ENCODE peak calls at places on chromosome 3, in nine cellular contexts. U is heart right ventricle, A is SK-N-SH, D is uterus, L is suprapubic skin, E is brain microvascular endothelial cell, Y is stomach, C is tibial artery, H is GM23338. M is an unnamed sample.

GRCh38 chr3:67648701-67649100 is 5.7 kb downstream of the SUCLG2 start:
- DNase-seq in C (no peak), Y (peak; percentile 36), L (no peak), D (no peak), E (peak; percentile 35), A (no peak), H (no peak), U (no peak), M (no peak)

GRCh38 chr3:14397531-14397930 is 4.9 kb upstream of the SLC6A6 start:
- DNase-seq in U (no peak), H (no peak), C (peak; percentile 39), E (no peak), L (no peak), Y (no peak), D (no peak), A (no peak), M (no peak)

GRCh38 chr3:107689355-107689754 is 166.6 kb downstream of the BBX start:
- DNase-seq in D (no peak), A (no peak), U (no peak), L (no peak), E (no peak), H (no peak), C (no peak), Y (no peak), M (no peak)

GRCh38 chr3:156274791-156275190 is 154.4 kb downstream of the KCNAB1 start:
- DNase-seq in Y (no peak), A (no peak), U (no peak), D (no peak), C (no peak), E (no peak), H (no peak), L (no peak), M (no peak)

GRCh38 chr3:163555918-163556317 is 1522.4 kb downstream of the SI start:
- DNase-seq in E (no peak), D (no peak), H (no peak), Y (no peak), C (no peak), A (no peak), L (no peak), U (no peak), M (no peak)

GRCh38 chr3:162166543-162166942 is 669.9 kb downstream of the OTOL1 start:
- DNase-seq in H (no peak), A (no peak), E (no peak), L (no peak), D (no peak), C (no peak), U (no peak), Y (no peak), M (no peak)

GRCh38 chr3:129888739-129889138 is 4.8 kb downstream of the TMCC1 start:
- DNase-seq in H (no peak), C (no peak), E (peak; percentile 93), U (no peak), Y (no peak), A (no peak), L (no peak), D (no peak), M (no peak)

GRCh38 chr3:123768480-123769359 is 115.4 kb downstream of the MYLK start:
- DNase-seq in H (no peak), C (no peak), L (no peak), D (no peak), Y (no peak), U (no peak), A (peak; percentile 26), E (no peak), M (no peak)

GRCh38 chr3:178302966-178303930 is 233.0 kb upstream of the KCNMB2 start:
- DNase-seq in Y (no peak), A (no peak), U (no peak), E (no peak), D (no peak), L (no peak), H (no peak), C (no peak), M (no peak)

GRCh38 chr3:143648708-143649107 is 199.6 kb downstream of the SLC9A9 start:
- DNase-seq in A (peak; percentile 1), D (no peak), H (peak; percentile 77), Y (no peak), L (no peak), C (no peak), E (no peak), U (no peak), M (peak; percentile 65)

GRCh38 chr3:29171583-29171990 is 109.3 kb upstream of the RBMS3 start:
- DNase-seq in U (no peak), A (no peak), E (peak; percentile 44), H (no peak), D (no peak), C (no peak), L (no peak), Y (no peak), M (no peak)

GRCh38 chr3:4806535-4807108 is 172.6 kb upstream of the BHLHE40 start:
- DNase-seq in D (no peak), H (no peak), Y (no peak), U (no peak), C (no peak), A (no peak), E (no peak), L (no peak), M (no peak)

DNA sequence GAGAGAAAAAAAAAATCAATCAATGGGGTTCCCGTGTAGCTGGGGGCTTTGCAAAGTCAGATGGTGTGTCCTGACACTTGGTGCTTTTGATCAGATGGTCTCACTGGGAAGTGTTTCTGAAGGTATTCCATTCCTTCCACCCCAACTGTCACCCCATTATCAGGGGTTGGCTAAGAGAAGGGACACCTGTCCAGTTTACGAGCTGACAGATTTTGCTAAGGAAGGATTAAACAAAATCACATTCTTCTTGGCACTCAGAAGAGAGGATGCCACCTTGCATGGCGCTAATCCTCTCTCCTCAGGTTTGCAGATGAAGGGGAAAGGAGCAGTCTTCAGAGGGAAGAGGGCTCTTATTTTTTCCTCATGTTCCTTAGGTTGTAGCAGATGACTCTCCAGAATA is 103.7 kb upstream of the ETV5 start:
- DNase-seq in E (no peak), Y (no peak), H (no peak), U (no peak), A (no peak), D (no peak), C (no peak), L (no peak), M (no peak)
- H3K27ac ChIP-seq in E (no peak overlapping the region), Y (no peak overlapping the region), H (no peak overlapping the region), U (no peak overlapping the region), A (no peak overlapping the region), D (no peak overlapping the region), C (no peak overlapping the region), L (no peak overlapping the region), M (no peak overlapping the region)

DNA sequence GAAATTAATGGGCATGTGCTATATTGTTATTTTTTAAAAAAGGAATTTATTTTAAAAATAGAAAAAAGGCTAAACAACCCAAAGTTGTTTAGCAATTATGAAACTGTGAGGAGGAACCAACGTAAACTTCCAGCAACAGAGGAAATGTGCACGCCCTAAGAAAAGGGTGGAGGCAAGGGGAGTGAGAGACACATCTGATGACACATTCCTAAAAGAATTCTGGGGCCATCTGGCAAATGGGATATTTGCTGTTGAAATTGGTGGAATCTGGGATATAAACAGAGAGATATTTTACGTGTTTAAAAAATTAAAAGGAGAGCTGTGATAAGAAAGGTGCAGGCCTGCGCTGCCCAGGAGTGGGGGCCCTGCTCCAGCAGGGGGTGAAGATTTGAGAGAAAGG is 50.8 kb upstream of the MUC13 start:
- DNase-seq in A (no peak), E (peak; percentile 44), L (no peak), H (no peak), U (no peak), Y (no peak), C (peak; percentile 69), D (no peak), M (no peak)
- H3K4me3 ChIP-seq in A (no peak overlapping the region), E (no peak overlapping the region), L (no peak overlapping the region), H (no peak overlapping the region), U (no peak overlapping the region), Y (no peak overlapping the region), C (no peak overlapping the region), D (no peak overlapping the region), M (no peak overlapping the region)

DNA sequence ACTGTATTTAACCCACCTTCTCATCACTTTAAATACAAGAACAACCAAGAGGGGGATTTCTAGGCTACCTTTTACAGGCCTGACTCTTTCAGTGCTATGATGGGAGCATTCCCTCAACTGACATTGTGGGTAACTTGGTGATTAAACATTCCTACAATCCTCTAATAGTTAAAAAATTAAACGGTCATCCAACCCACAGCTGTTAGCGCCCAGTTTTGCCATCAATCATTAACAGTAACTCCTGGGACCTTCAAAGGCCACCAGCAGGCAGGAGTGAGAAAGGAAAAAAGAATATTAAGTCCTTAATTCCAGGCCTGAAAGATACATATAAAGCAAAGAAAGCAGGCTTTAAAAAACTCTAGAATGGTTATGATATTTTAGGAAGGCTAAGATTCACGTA is 512.1 kb downstream of the MAGI1 start:
- DNase-seq in H (no peak), C (no peak), L (no peak), A (no peak), Y (no peak), D (no peak), U (no peak), E (no peak), M (no peak)
- H3K27ac ChIP-seq in H (no peak overlapping the region), C (no peak overlapping the region), L (no peak overlapping the region), A (no peak overlapping the region), Y (no peak overlapping the region), D (no peak overlapping the region), U (no peak overlapping the region), E (no peak overlapping the region), M (no peak overlapping the region)

GRCh38 chr3:33882296-33882695 is 83.9 kb downstream of the PDCD6IP start:
- DNase-seq in C (no peak), D (no peak), U (no peak), L (no peak), E (no peak), Y (no peak), A (no peak), H (no peak), M (no peak)

GRCh38 chr3:33884701-33885100 is 86.3 kb downstream of the PDCD6IP start:
- DNase-seq in H (no peak), A (no peak), U (no peak), C (no peak), D (no peak), Y (no peak), L (no peak), E (no peak), M (no peak)

GRCh38 chr3:33885496-33885895 is 87.1 kb downstream of the PDCD6IP start:
- DNase-seq in C (no peak), Y (no peak), A (no peak), U (no peak), E (no peak), H (no peak), L (no peak), D (no peak), M (no peak)

GRCh38 chr3:33884204-33884561 is 85.8 kb downstream of the PDCD6IP start:
- DNase-seq in U (no peak), E (no peak), H (peak; percentile 18), L (no peak), A (no peak), C (no peak), D (peak; percentile 21), Y (no peak), M (peak; percentile 64)

DNA sequence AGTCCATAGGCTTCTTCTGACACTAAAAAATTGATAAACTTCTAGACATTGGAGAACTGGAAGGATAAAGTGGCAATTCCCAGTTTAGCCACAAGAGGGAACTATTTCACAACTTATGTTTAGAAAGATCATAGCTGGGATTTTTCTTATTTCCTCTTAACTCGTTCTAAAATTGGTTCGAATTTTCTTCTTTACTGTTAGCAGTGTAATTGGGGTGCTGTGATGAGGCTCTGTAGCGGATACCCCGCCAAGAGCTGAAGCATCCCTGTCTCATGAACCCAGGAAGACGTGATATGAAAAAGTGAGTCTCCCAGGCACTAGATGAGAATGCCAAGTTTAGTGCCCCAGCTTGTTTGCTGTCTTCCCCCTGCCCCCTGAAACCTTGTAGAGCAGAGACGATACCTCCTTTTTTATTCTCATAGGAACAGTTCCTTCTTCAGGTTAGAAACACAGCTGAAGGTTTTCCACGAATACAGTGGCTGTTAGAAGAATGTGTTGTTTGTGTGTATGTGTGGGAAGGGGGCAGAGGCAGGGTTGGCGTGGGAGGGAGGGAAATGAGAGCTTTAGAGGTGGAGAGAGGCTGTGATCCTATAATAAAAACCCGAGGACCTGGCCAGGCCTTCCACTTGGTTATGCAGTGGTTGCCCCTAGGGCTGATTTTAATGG is 85.2 kb downstream of the PDCD6IP start:
- DNase-seq in E (peak; percentile 49), U (peak; percentile 24), C (no peak), A (peak; percentile 32), H (peak; percentile 76), Y (no peak), D (no peak), L (no peak), M (peak; percentile 87)
- H3K4me3 ChIP-seq in E (peak overlapping the region; percentile 34), U (peak overlapping the region; percentile 20), C (peak overlapping the region; percentile 7), A (peak overlapping the region; percentile 14), H (no peak overlapping the region), Y (peak overlapping the region; percentile 3), D (peak overlapping the region; percentile 11), L (peak overlapping the region; percentile 2), M (no peak overlapping the region)

M was measured in Karpas-422.